ENCODE peak calls at places on chromosome 1, in six cellular contexts. X is upper lobe of left lung, W is psoas muscle, L is adrenal gland, V is prostate gland, M is colonic mucosa. T is an unnamed sample.
A peak's percentile ranks its signal among the peaks of the same experiment; 100 is the strongest.

GRCh38 chr1:46819335-46819734 is 20.5 kb downstream of the CYP4B1 start:
- DNase-seq in X (no peak), V (no peak), L (no peak), W (no peak), M (no peak), T (no peak)

GRCh38 chr1:92822907-92823306 is 8.9 kb upstream of the RPL5 start:
- DNase-seq in W (no peak), V (no peak), L (peak; percentile 43), M (no peak), X (no peak), T (peak; percentile 32)

GRCh38 chr1:204723131-204723787 is 37.7 kb upstream of the LRRN2 start:
- DNase-seq in V (no peak), X (no peak), W (no peak), M (peak; percentile 31), L (no peak), T (no peak)

GRCh38 chr1:243447342-243447741 is 191.5 kb downstream of the SDCCAG8 start:
- DNase-seq in W (no peak), M (no peak), X (peak; percentile 27), V (no peak), L (peak; percentile 68), T (no peak)

GRCh38 chr1:114195819-114196218 is 42.1 kb upstream of the SYT6 start:
- DNase-seq in W (no peak), M (no peak), X (no peak), V (no peak), L (no peak), T (no peak)

GRCh38 chr1:48202030-48202752 is 20.3 kb upstream of the SLC5A9 start:
- DNase-seq in V (peak; percentile 59), W (peak; percentile 75), X (peak; percentile 65), L (peak; percentile 83), M (peak; percentile 74), T (peak; percentile 53)

GRCh38 chr1:18934205-18935000 is 22.1 kb downstream of the IFFO2 start:
- DNase-seq in M (no peak), W (no peak), L (no peak), X (no peak), V (no peak), T (no peak)

GRCh38 chr1:28927442-28928305 is 13.3 kb downstream of the EPB41 start:
- DNase-seq in M (no peak), X (no peak), V (no peak), W (no peak), L (no peak), T (no peak)

GRCh38 chr1:230231739-230232075 is 164.7 kb downstream of the GALNT2 start:
- DNase-seq in M (peak; percentile 87), W (peak; percentile 75), L (peak; percentile 47), X (peak; percentile 92), V (peak; percentile 23), T (no peak)

GRCh38 chr1:218463194-218464156 is 118.3 kb downstream of the TGFB2 start:
- DNase-seq in V (no peak), M (peak; percentile 22), X (peak; percentile 55), W (peak; percentile 82), L (peak; percentile 69), T (no peak)

GRCh38 chr1:157092831-157093230 is 6.8 kb downstream of the ETV3L start:
- DNase-seq in L (peak; percentile 57), X (no peak), W (peak; percentile 65), M (no peak), V (no peak), T (no peak)

GRCh38 chr1:15633756-15634420 is 16.6 kb downstream of the DDI2 start:
- DNase-seq in W (no peak), V (no peak), L (peak; percentile 53), X (no peak), M (no peak), T (no peak)

GRCh38 chr1:247299723-247300381 is 31.8 kb downstream of the ZNF496 start:
- DNase-seq in M (no peak), X (no peak), V (no peak), L (no peak), W (no peak), T (no peak)

GRCh38 chr1:29551123-29551522 is 314.8 kb downstream of the PTPRU start:
- DNase-seq in M (no peak), W (no peak), X (no peak), V (no peak), L (no peak), T (no peak)

GRCh38 chr1:179781962-179782361 is 38.9 kb downstream of the FAM163A start:
- DNase-seq in L (peak; percentile 44), X (peak; percentile 25), M (peak; percentile 46), V (no peak), W (peak; percentile 77), T (peak; percentile 4)

GRCh38 chr1:19648689-19649088 is 4.6 kb downstream of the NBL1 start:
- DNase-seq in X (no peak), V (peak; percentile 86), W (no peak), M (peak; percentile 90), L (no peak), T (no peak)

GRCh38 chr1:68745006-68745405 is 248.1 kb upstream of the DEPDC1 start:
- DNase-seq in V (no peak), W (no peak), L (no peak), M (no peak), X (no peak), T (no peak)

GRCh38 chr1:21117159-21117953 is 59.3 kb downstream of the EIF4G3 start:
- DNase-seq in X (no peak), V (no peak), W (no peak), L (no peak), M (no peak), T (no peak)

GRCh38 chr1:56509713-56510641 is 69.4 kb downstream of the PLPP3 start:
- DNase-seq in X (no peak), M (no peak), L (no peak), W (no peak), V (no peak), T (no peak)

GRCh38 chr1:183043872-183044859 is 20.9 kb downstream of the LAMC1 start:
- DNase-seq in L (no peak), W (no peak), M (no peak), X (no peak), V (no peak), T (peak; percentile 72)

GRCh38 chr1:160744287-160744857 is 5.3 kb downstream of the SLAMF7 start:
- DNase-seq in L (no peak), V (no peak), M (no peak), W (no peak), X (no peak), T (no peak)

GRCh38 chr1:33081554-33082305 is 777 bp downstream of the AZIN2 start:
- DNase-seq in M (peak; percentile 44), L (no peak), V (no peak), W (no peak), X (no peak), T (no peak)

GRCh38 chr1:39540504-39541031 is 36.0 kb downstream of the PABPC4 start:
- DNase-seq in W (peak; percentile 84), V (no peak), M (no peak), X (peak; percentile 76), L (peak; percentile 71), T (peak; percentile 6)

GRCh38 chr1:6420594-6421042 is 899 bp upstream of the HES2 start:
- DNase-seq in V (no peak), L (no peak), M (peak; percentile 77), X (no peak), W (no peak), T (no peak)

GRCh38 chr1:75243124-75243523 is 108.9 kb downstream of the LHX8 start:
- DNase-seq in L (no peak), W (no peak), V (no peak), M (no peak), X (no peak), T (no peak)

GRCh38 chr1:22808846-22809501 is 98.3 kb downstream of the EPHB2 start:
- DNase-seq in V (no peak), W (peak; percentile 71), X (no peak), M (peak; percentile 42), L (peak; percentile 67), T (peak; percentile 37)

GRCh38 chr1:157030728-157031127 is 14.8 kb downstream of the ARHGEF11 start:
- DNase-seq in V (no peak), W (no peak), M (no peak), L (no peak), X (no peak), T (no peak)

GRCh38 chr1:204889681-204890373 is 19.2 kb downstream of the NFASC start:
- DNase-seq in L (no peak), X (no peak), M (no peak), W (no peak), V (no peak), T (no peak)

GRCh38 chr1:24122776-24123175 is 10.8 kb upstream of the MYOM3 start:
- DNase-seq in X (no peak), L (no peak), M (no peak), W (no peak), V (no peak), T (no peak)

GRCh38 chr1:10772711-10773110 is 23.7 kb downstream of the CASZ1 start:
- DNase-seq in V (no peak), X (no peak), M (no peak), W (peak; percentile 37), L (no peak), T (no peak)

DNA sequence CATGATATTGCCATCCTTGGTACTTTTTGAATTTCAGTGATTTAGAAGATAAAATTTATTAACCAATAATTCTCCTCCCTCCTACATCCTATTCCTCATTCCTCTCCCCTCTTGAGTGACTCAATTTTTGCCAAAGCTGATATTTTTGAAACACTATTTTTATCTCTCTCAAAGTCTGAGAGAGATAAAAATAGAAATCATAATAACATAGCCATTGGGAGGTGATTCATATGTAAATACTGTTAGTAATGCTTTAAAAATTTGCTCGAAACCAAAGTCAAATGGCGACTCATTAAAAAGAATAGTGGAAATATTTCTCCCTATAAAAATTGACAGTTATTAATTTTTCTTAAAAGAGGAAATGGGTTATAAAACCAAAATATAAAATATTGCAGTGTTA is 97.4 kb downstream of the PATJ start:
- DNase-seq in M (no peak), W (no peak), V (no peak), X (no peak), L (no peak), T (no peak)
- H3K27ac ChIP-seq in M (no peak overlapping the region), W (no peak overlapping the region), V (no peak overlapping the region), X (no peak overlapping the region), L (no peak overlapping the region), T (no peak overlapping the region)

GRCh38 chr1:82778612-82779011 is 977.9 kb downstream of the ADGRL2 start:
- DNase-seq in V (no peak), W (no peak), L (no peak), X (no peak), M (no peak), T (no peak)
- TF ChIP-seq CTCF in V (no peak), W (no peak), L (peak; percentile 26), X (no peak), M (no peak), T (no peak)

GRCh38 chr1:211066781-211067384 is 67.1 kb downstream of the KCNH1 start:
- DNase-seq in V (no peak), L (no peak), X (no peak), W (no peak), M (no peak), T (no peak)

GRCh38 chr1:211068976-211069375 is 65.0 kb downstream of the KCNH1 start:
- DNase-seq in W (no peak), M (no peak), X (no peak), V (no peak), L (no peak), T (no peak)
- H3K27ac ChIP-seq in W (no peak overlapping the region), M (no peak overlapping the region), X (no peak overlapping the region), V (no peak overlapping the region), L (no peak overlapping the region), T (no peak overlapping the region)

DNA sequence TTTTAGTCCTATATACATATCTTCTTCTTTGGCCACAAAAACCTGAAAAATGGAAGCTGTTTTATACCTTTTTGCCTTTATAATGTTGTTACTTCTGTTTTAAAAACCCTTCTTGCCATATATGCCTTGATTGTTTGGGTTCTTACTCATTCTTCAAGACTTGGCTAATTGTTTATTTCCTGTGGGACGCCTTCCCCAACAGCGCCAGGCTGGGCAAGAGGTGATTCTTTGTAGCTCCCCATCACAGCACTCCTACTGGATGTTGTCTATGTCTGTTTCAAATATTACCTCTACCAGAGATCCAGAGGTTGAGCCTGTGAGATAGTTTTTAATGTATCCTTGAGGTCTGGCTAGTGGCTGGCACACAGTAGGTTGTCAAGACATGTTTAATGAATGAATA is 73.2 kb upstream of the CYP2J2 start:
- DNase-seq in M (no peak), W (no peak), L (no peak), X (no peak), V (no peak), T (no peak)
- TF ChIP-seq CTCF in M (no peak), W (no peak), L (no peak), X (no peak), V (no peak), T (no peak)